ENCODE peak calls at places on chromosomes 13 and 19, in nine cellular contexts. One of them, this sample, is unnamed.

GRCh38 chr19:29999490-29999889 is 57.5 kb downstream of the URI1 start:
- DNase-seq in dorsolateral prefrontal cortex: no peak
- DNase-seq in NB4: no peak
- DNase-seq in IMR-90: no peak
- DNase-seq in endodermal cell: no peak
- DNase-seq in tibial artery: no peak
- DNase-seq in HCT116: no peak
- DNase-seq in astrocyte of the spinal cord: no peak
- DNase-seq in cardiac fibroblast: no peak
- DNase-seq in this sample: no peak

GRCh38 chr13:51832471-51833152 is 12.4 kb downstream of the TMEM272 start:
- DNase-seq in dorsolateral prefrontal cortex: no peak
- DNase-seq in NB4: peak; percentile 88
- DNase-seq in IMR-90: peak; percentile 8
- DNase-seq in endodermal cell: peak; percentile 68
- DNase-seq in tibial artery: peak; percentile 49
- DNase-seq in HCT116: no peak
- DNase-seq in astrocyte of the spinal cord: no peak
- DNase-seq in cardiac fibroblast: peak; percentile 36
- DNase-seq in this sample: no peak

GRCh38 chr19:19115954-19116353 is 22.3 kb downstream of the TMEM161A start:
- DNase-seq in dorsolateral prefrontal cortex: no peak
- DNase-seq in NB4: peak; percentile 54
- DNase-seq in IMR-90: no peak
- DNase-seq in endodermal cell: peak; percentile 90
- DNase-seq in tibial artery: no peak
- DNase-seq in HCT116: no peak
- DNase-seq in astrocyte of the spinal cord: no peak
- DNase-seq in cardiac fibroblast: peak; percentile 22
- DNase-seq in this sample: peak; percentile 53

GRCh38 chr13:110118106-110118505 is 188.9 kb downstream of the COL4A1 start:
- DNase-seq in dorsolateral prefrontal cortex: no peak
- DNase-seq in NB4: no peak
- DNase-seq in IMR-90: no peak
- DNase-seq in endodermal cell: peak; percentile 42
- DNase-seq in tibial artery: no peak
- DNase-seq in HCT116: no peak
- DNase-seq in astrocyte of the spinal cord: no peak
- DNase-seq in cardiac fibroblast: no peak
- DNase-seq in this sample: no peak

GRCh38 chr19:13629687-13630357 is 123.5 kb upstream of the CACNA1A start:
- DNase-seq in dorsolateral prefrontal cortex: no peak
- DNase-seq in NB4: peak; percentile 22
- DNase-seq in IMR-90: peak; percentile 91
- DNase-seq in endodermal cell: no peak
- DNase-seq in tibial artery: no peak
- DNase-seq in HCT116: no peak
- DNase-seq in astrocyte of the spinal cord: peak; percentile 46
- DNase-seq in cardiac fibroblast: peak; percentile 64
- DNase-seq in this sample: no peak

GRCh38 chr19:6572217-6572616 is 18.7 kb downstream of the CD70 start:
- DNase-seq in dorsolateral prefrontal cortex: peak; percentile 27
- DNase-seq in NB4: peak; percentile 96
- DNase-seq in IMR-90: no peak
- DNase-seq in endodermal cell: no peak
- DNase-seq in tibial artery: peak; percentile 75
- DNase-seq in HCT116: no peak
- DNase-seq in astrocyte of the spinal cord: no peak
- DNase-seq in cardiac fibroblast: no peak
- DNase-seq in this sample: no peak

GRCh38 chr13:50787316-50788195 is 55.9 kb downstream of the DLEU7 start:
- DNase-seq in dorsolateral prefrontal cortex: no peak
- DNase-seq in NB4: no peak
- DNase-seq in IMR-90: no peak
- DNase-seq in endodermal cell: peak; percentile 72
- DNase-seq in tibial artery: no peak
- DNase-seq in HCT116: no peak
- DNase-seq in astrocyte of the spinal cord: no peak
- DNase-seq in cardiac fibroblast: no peak
- DNase-seq in this sample: no peak

GRCh38 chr19:3504723-3505122 is 1.4 kb upstream of the FZR1 start:
- DNase-seq in dorsolateral prefrontal cortex: no peak
- DNase-seq in NB4: peak; percentile 21
- DNase-seq in IMR-90: no peak
- DNase-seq in endodermal cell: no peak
- DNase-seq in tibial artery: no peak
- DNase-seq in HCT116: no peak
- DNase-seq in astrocyte of the spinal cord: no peak
- DNase-seq in cardiac fibroblast: peak; percentile 12
- DNase-seq in this sample: no peak

GRCh38 chr19:13118424-13119193 is 545 bp downstream of the NACC1 start:
- DNase-seq in dorsolateral prefrontal cortex: no peak
- DNase-seq in NB4: peak; percentile 80
- DNase-seq in IMR-90: peak; percentile 31
- DNase-seq in endodermal cell: peak; percentile 96
- DNase-seq in tibial artery: no peak
- DNase-seq in HCT116: no peak
- DNase-seq in astrocyte of the spinal cord: peak; percentile 34
- DNase-seq in cardiac fibroblast: no peak
- DNase-seq in this sample: peak; percentile 70

GRCh38 chr19:52028780-52029123 is 573 bp upstream of the ZNF614 start:
- DNase-seq in dorsolateral prefrontal cortex: no peak
- DNase-seq in NB4: no peak
- DNase-seq in IMR-90: no peak
- DNase-seq in endodermal cell: no peak
- DNase-seq in tibial artery: no peak
- DNase-seq in HCT116: no peak
- DNase-seq in astrocyte of the spinal cord: no peak
- DNase-seq in cardiac fibroblast: no peak
- DNase-seq in this sample: no peak

GRCh38 chr13:26021516-26021915 is 30.3 kb downstream of the SHISA2 start:
- DNase-seq in dorsolateral prefrontal cortex: no peak
- DNase-seq in NB4: no peak
- DNase-seq in IMR-90: no peak
- DNase-seq in endodermal cell: no peak
- DNase-seq in tibial artery: no peak
- DNase-seq in HCT116: no peak
- DNase-seq in astrocyte of the spinal cord: no peak
- DNase-seq in cardiac fibroblast: no peak
- DNase-seq in this sample: no peak

GRCh38 chr19:3969435-3970312 is 1.2 kb downstream of the DAPK3 start:
- DNase-seq in dorsolateral prefrontal cortex: no peak
- DNase-seq in NB4: no peak
- DNase-seq in IMR-90: peak; percentile 82
- DNase-seq in endodermal cell: peak; percentile 88
- DNase-seq in tibial artery: peak; percentile 49
- DNase-seq in HCT116: no peak
- DNase-seq in astrocyte of the spinal cord: peak; percentile 89
- DNase-seq in cardiac fibroblast: peak; percentile 92
- DNase-seq in this sample: peak; percentile 62

GRCh38 chr19:39539165-39539518 is 819 bp downstream of the EID2 start:
- DNase-seq in dorsolateral prefrontal cortex: no peak
- DNase-seq in NB4: no peak
- DNase-seq in IMR-90: peak; percentile 54
- DNase-seq in endodermal cell: no peak
- DNase-seq in tibial artery: no peak
- DNase-seq in HCT116: no peak
- DNase-seq in astrocyte of the spinal cord: peak; percentile 46
- DNase-seq in cardiac fibroblast: peak; percentile 53
- DNase-seq in this sample: no peak

GRCh38 chr19:55498246-55498645 is 10.0 kb downstream of the SSC5D start:
- DNase-seq in dorsolateral prefrontal cortex: no peak
- DNase-seq in NB4: no peak
- DNase-seq in IMR-90: no peak
- DNase-seq in endodermal cell: no peak
- DNase-seq in tibial artery: no peak
- DNase-seq in HCT116: no peak
- DNase-seq in astrocyte of the spinal cord: no peak
- DNase-seq in cardiac fibroblast: no peak
- DNase-seq in this sample: no peak

GRCh38 chr13:42036711-42037110 is 11.7 kb upstream of the DGKH start:
- DNase-seq in dorsolateral prefrontal cortex: no peak
- DNase-seq in NB4: no peak
- DNase-seq in IMR-90: no peak
- DNase-seq in endodermal cell: no peak
- DNase-seq in tibial artery: no peak
- DNase-seq in HCT116: no peak
- DNase-seq in astrocyte of the spinal cord: no peak
- DNase-seq in cardiac fibroblast: no peak
- DNase-seq in this sample: no peak

GRCh38 chr13:74168263-74168675 is 34.1 kb upstream of the KLF12 start:
- DNase-seq in dorsolateral prefrontal cortex: no peak
- DNase-seq in NB4: no peak
- DNase-seq in IMR-90: no peak
- DNase-seq in endodermal cell: no peak
- DNase-seq in tibial artery: no peak
- DNase-seq in HCT116: no peak
- DNase-seq in astrocyte of the spinal cord: no peak
- DNase-seq in cardiac fibroblast: no peak
- DNase-seq in this sample: no peak

GRCh38 chr19:15810335-15810734 is 5.1 kb downstream of the OR10H1 start:
- DNase-seq in dorsolateral prefrontal cortex: no peak
- DNase-seq in NB4: peak; percentile 19
- DNase-seq in IMR-90: no peak
- DNase-seq in endodermal cell: no peak
- DNase-seq in tibial artery: no peak
- DNase-seq in HCT116: no peak
- DNase-seq in astrocyte of the spinal cord: no peak
- DNase-seq in cardiac fibroblast: peak; percentile 3
- DNase-seq in this sample: no peak

GRCh38 chr13:90455861-90456260 is 891.6 kb upstream of the MIR17HG start:
- DNase-seq in dorsolateral prefrontal cortex: no peak
- DNase-seq in NB4: no peak
- DNase-seq in IMR-90: no peak
- DNase-seq in endodermal cell: no peak
- DNase-seq in tibial artery: no peak
- DNase-seq in HCT116: no peak
- DNase-seq in astrocyte of the spinal cord: no peak
- DNase-seq in cardiac fibroblast: no peak
- DNase-seq in this sample: no peak

GRCh38 chr13:76148926-76149325 is 512.8 kb downstream of the LMO7 start:
- DNase-seq in dorsolateral prefrontal cortex: no peak
- DNase-seq in NB4: no peak
- DNase-seq in IMR-90: peak; percentile 93
- DNase-seq in endodermal cell: no peak
- DNase-seq in tibial artery: no peak
- DNase-seq in HCT116: no peak
- DNase-seq in astrocyte of the spinal cord: peak; percentile 83
- DNase-seq in cardiac fibroblast: peak; percentile 56
- DNase-seq in this sample: no peak

GRCh38 chr13:108777421-108778420 is 148.3 kb downstream of the MYO16 start:
- DNase-seq in dorsolateral prefrontal cortex: no peak
- DNase-seq in NB4: no peak
- DNase-seq in IMR-90: peak; percentile 81
- DNase-seq in endodermal cell: peak; percentile 88
- DNase-seq in tibial artery: no peak
- DNase-seq in HCT116: peak; percentile 61
- DNase-seq in astrocyte of the spinal cord: peak; percentile 97
- DNase-seq in cardiac fibroblast: no peak
- DNase-seq in this sample: no peak

GRCh38 chr19:58278156-58279041 is at the start of gene ZNF8:
- DNase-seq in dorsolateral prefrontal cortex: peak; percentile 96
- DNase-seq in NB4: peak; percentile 98
- DNase-seq in IMR-90: peak; percentile 98
- DNase-seq in endodermal cell: peak; percentile 99
- DNase-seq in tibial artery: peak; percentile 96
- DNase-seq in HCT116: peak; percentile 95
- DNase-seq in astrocyte of the spinal cord: peak; percentile 99
- DNase-seq in cardiac fibroblast: peak; percentile 99
- DNase-seq in this sample: peak; percentile 98
- TF ChIP-seq CTCF in dorsolateral prefrontal cortex: peak; percentile 39
- TF ChIP-seq CTCF in NB4: no peak
- TF ChIP-seq CTCF in IMR-90: no peak
- TF ChIP-seq CTCF in endodermal cell: no peak
- TF ChIP-seq CTCF in tibial artery: no peak
- TF ChIP-seq CTCF in HCT116: no peak
- TF ChIP-seq CTCF in astrocyte of the spinal cord: peak; percentile 13
- TF ChIP-seq CTCF in cardiac fibroblast: no peak
- TF ChIP-seq CTCF in this sample: no peak

GRCh38 chr13:103140001-103140671 is 73.9 kb upstream of the SLC10A2 start:
- DNase-seq in dorsolateral prefrontal cortex: no peak
- DNase-seq in NB4: peak; percentile 53
- DNase-seq in IMR-90: no peak
- DNase-seq in endodermal cell: peak; percentile 62
- DNase-seq in tibial artery: no peak
- DNase-seq in HCT116: peak; percentile 16
- DNase-seq in astrocyte of the spinal cord: peak; percentile 2
- DNase-seq in cardiac fibroblast: peak; percentile 8
- DNase-seq in this sample: no peak
- TF ChIP-seq CTCF in dorsolateral prefrontal cortex: peak; percentile 52
- TF ChIP-seq CTCF in NB4: peak; percentile 48
- TF ChIP-seq CTCF in IMR-90: no peak
- TF ChIP-seq CTCF in endodermal cell: peak; percentile 78
- TF ChIP-seq CTCF in tibial artery: no peak
- TF ChIP-seq CTCF in HCT116: peak; percentile 62
- TF ChIP-seq CTCF in astrocyte of the spinal cord: peak; percentile 34
- TF ChIP-seq CTCF in cardiac fibroblast: peak; percentile 14
- TF ChIP-seq CTCF in this sample: peak; percentile 55

DNA sequence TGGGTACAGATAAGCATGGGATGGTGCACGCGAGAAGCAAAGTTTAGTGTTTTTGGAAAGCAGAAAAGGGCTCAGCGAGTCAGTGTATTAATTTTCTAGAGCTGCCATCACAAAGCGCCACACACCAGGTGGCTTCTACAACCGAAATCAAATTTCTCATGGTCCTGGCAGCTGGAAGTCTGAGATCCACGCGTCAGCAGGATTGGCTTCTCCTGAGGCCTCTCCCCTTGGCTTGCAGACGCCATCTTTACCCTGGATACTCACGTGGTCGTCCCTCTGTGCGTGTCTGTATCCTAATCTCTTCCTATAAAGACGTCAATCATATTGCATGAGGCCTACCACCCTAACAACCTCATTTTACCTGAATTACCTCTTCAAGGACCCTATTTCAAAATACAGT is 51.5 kb upstream of the USP29 start:
- DNase-seq in dorsolateral prefrontal cortex: no peak
- DNase-seq in NB4: no peak
- DNase-seq in IMR-90: no peak
- DNase-seq in endodermal cell: no peak
- DNase-seq in tibial artery: no peak
- DNase-seq in HCT116: no peak
- DNase-seq in astrocyte of the spinal cord: no peak
- DNase-seq in cardiac fibroblast: no peak
- DNase-seq in this sample: no peak
- TF ChIP-seq CTCF in dorsolateral prefrontal cortex: no peak
- TF ChIP-seq CTCF in NB4: no peak
- TF ChIP-seq CTCF in IMR-90: no peak
- TF ChIP-seq CTCF in endodermal cell: no peak
- TF ChIP-seq CTCF in tibial artery: no peak
- TF ChIP-seq CTCF in HCT116: no peak
- TF ChIP-seq CTCF in astrocyte of the spinal cord: no peak
- TF ChIP-seq CTCF in cardiac fibroblast: no peak
- TF ChIP-seq CTCF in this sample: no peak

DNA sequence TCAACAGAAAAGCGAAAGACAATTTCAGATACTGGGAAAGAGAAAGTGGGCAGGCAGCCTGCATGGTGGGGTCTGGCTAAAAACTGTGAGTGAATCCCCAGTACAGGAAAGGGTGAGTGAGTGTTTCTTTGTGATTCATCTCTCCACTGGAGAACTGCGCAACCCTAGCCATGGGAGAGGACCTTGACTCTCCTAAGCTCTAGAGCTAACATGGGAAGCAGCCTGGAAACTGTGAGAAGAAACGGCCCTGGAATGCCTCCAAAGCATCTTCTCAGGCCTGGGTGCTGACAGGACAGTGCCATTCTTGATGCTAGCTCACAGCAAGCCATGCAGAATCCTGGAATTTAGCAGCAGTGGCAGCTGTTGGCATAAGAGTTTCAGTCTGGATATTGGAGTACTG is 18.8 kb upstream of the SLAIN1 start:
- DNase-seq in dorsolateral prefrontal cortex: no peak
- DNase-seq in NB4: no peak
- DNase-seq in IMR-90: no peak
- DNase-seq in endodermal cell: no peak
- DNase-seq in tibial artery: no peak
- DNase-seq in HCT116: no peak
- DNase-seq in astrocyte of the spinal cord: peak; percentile 38
- DNase-seq in cardiac fibroblast: no peak
- DNase-seq in this sample: no peak
- TF ChIP-seq CTCF in dorsolateral prefrontal cortex: no peak
- TF ChIP-seq CTCF in NB4: no peak
- TF ChIP-seq CTCF in IMR-90: no peak
- TF ChIP-seq CTCF in endodermal cell: no peak
- TF ChIP-seq CTCF in tibial artery: no peak
- TF ChIP-seq CTCF in HCT116: no peak
- TF ChIP-seq CTCF in astrocyte of the spinal cord: no peak
- TF ChIP-seq CTCF in cardiac fibroblast: no peak
- TF ChIP-seq CTCF in this sample: no peak